ENCODE peak calls at places on chromosome 4, in seven cellular contexts. X is GM23248, Z is astrocyte, S is neural progenitor cell, O is hepatocyte, P is fibroblast of lung, B is HCT116. D is an unnamed sample. For H3K36me3, the result is how much of the 10 kb centered on the place peaks cover.

GRCh38 chr4:175935016-175935661 is 123.1 kb upstream of the GPM6A start:
- DNase-seq in X (no peak), O (peak), B (peak), S (no peak), Z (no peak), P (no peak), D (no peak)

GRCh38 chr4:114378306-114378903 is 220.2 kb upstream of the UGT8 start:
- DNase-seq in S (no peak), X (peak), B (no peak), P (peak), Z (peak), O (peak), D (no peak)

GRCh38 chr4:88028961-88029360 is 21.5 kb downstream of the PKD2 start:
- DNase-seq in P (no peak), O (no peak), Z (no peak), X (no peak), S (no peak), B (no peak), D (no peak)

GRCh38 chr4:118867311-118868067 is 21.2 kb upstream of the SYNPO2 start:
- DNase-seq in B (no peak), X (peak), O (no peak), S (no peak), P (peak), Z (no peak), D (no peak)

GRCh38 chr4:165331316-165331715 is 3.8 kb downstream of the MSMO1 start:
- DNase-seq in S (no peak), P (no peak), B (no peak), X (peak), Z (no peak), O (no peak), D (no peak)

GRCh38 chr4:108681321-108681809 is 31.0 kb downstream of the OSTC start:
- DNase-seq in O (no peak), B (no peak), S (no peak), P (no peak), Z (no peak), X (peak), D (no peak)

GRCh38 chr4:113893546-113893945 is 85.9 kb downstream of the ARSJ start:
- DNase-seq in P (peak), B (no peak), S (no peak), X (peak), Z (no peak), O (no peak), D (no peak)

GRCh38 chr4:153205757-153206156 is 1.5 kb downstream of the TRIM2 start:
- DNase-seq in S (peak), B (peak), Z (peak), P (no peak), O (peak), X (peak), D (no peak)

GRCh38 chr4:118761387-118762016 is 74.4 kb downstream of the SEC24D start:
- DNase-seq in S (no peak), X (no peak), B (no peak), Z (no peak), O (no peak), P (no peak), D (no peak)

GRCh38 chr4:173935622-173936405 is 347.7 kb downstream of the FBXO8 start:
- DNase-seq in Z (peak), X (peak), P (peak), B (no peak), O (no peak), S (no peak), D (no peak)

GRCh38 chr4:178329226-178329872 is 887.1 kb upstream of the AGA start:
- DNase-seq in P (peak), S (no peak), Z (no peak), O (no peak), B (no peak), X (no peak), D (no peak)

GRCh38 chr4:123856689-123857545 is 460.3 kb downstream of the SPRY1 start:
- DNase-seq in S (peak), P (peak), O (peak), Z (peak), B (no peak), X (peak), D (no peak)

GRCh38 chr4:164956766-164957643 is 20.5 kb downstream of the TRIM61 start:
- DNase-seq in X (peak), B (no peak), P (peak), S (peak), Z (peak), O (peak), D (peak)

GRCh38 chr4:37601527-37601926 is 84.6 kb downstream of the RELL1 start:
- DNase-seq in X (peak), S (no peak), Z (peak), B (no peak), P (peak), O (peak), D (no peak)

GRCh38 chr4:118989098-118990080 is 100.7 kb downstream of the SYNPO2 start:
- DNase-seq in B (no peak), O (no peak), X (peak), Z (peak), P (peak), S (no peak), D (peak)

GRCh38 chr4:112633477-112634235 is 3.1 kb downstream of the ZGRF1 start:
- DNase-seq in B (peak), Z (peak), X (peak), P (peak), S (peak), O (peak), D (no peak)

GRCh38 chr4:153465583-153465921 is 608 bp upstream of the TMEM131L start:
- DNase-seq in P (peak), S (peak), Z (no peak), B (peak), X (peak), O (peak), D (no peak)

GRCh38 chr4:119510750-119511149 is 117.9 kb downstream of the PDE5A start:
- DNase-seq in Z (peak), S (no peak), O (no peak), X (peak), P (peak), B (no peak), D (no peak)

GRCh38 chr4:89712141-89712540 is 124.8 kb downstream of the SNCA start:
- DNase-seq in S (no peak), X (peak), O (no peak), B (no peak), Z (peak), P (peak), D (no peak)

GRCh38 chr4:123652501-123652900 is 255.9 kb downstream of the SPRY1 start:
- DNase-seq in O (no peak), X (no peak), S (no peak), P (no peak), B (no peak), Z (no peak), D (no peak)

GRCh38 chr4:180571516-180571915 is 1671.7 kb upstream of the TENM3 start:
- DNase-seq in Z (no peak), S (no peak), B (no peak), P (no peak), X (no peak), O (no peak), D (no peak)
- H3K36me3 ChIP-seq in Z (under half), S (under half), B (under half), P (under half), X (under half), O (under half), D (under half)

DNA sequence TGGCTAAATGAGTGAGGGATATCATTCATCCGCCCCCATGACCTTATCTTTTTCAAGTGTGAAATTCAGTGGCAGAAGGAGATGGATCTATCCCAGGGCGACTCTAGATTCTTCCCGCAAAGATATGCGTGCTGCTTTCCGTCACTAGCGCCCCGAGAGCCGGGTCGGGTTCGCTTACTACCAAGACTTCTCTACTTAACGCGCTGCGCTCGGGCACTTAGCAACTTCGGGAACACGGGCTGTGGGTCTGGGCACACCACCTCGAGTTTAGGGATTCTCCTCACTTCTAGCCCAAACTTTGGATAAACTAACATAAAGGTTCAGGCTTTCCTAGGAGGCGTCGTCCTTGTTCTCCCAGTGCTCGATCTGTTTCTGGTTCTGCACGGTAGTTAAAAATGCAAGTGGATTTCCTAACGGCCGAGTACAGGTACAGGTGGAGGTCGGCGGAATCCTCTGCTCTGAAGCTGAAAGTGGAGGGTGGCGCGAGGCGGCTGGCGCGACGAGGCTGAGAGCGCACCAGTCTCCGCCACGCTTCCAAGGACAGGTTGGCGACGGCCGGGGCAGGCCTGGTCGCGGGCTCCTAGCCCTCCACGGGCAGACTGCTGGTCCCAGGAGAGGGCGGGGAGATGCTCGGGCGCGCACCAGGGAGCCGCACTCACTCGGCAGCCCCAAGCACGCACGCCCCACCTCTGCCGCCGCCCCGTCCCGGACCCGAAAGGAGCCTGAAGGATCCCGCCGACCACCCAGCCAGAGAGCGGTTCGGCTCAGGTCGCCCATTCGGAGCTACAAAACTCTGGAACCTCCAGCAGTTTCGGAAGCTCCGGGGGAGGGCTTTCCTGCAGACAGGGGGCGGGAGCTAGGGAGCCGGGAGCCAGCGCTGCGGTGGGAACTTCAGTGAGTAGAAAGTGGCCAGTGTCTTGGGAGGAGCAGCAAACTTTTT is 100.8 kb upstream of the TENM3 start:
- DNase-seq in X (peak), Z (peak), P (peak), S (peak), B (no peak), O (peak), D (no peak)
- TF ChIP-seq EZH2 in X (no peak), Z (no peak), P (no peak), S (peak), B (no peak), O (peak), D (no peak)

GRCh38 chr4:39518484-39518883 is 8.8 kb downstream of the UGDH start:
- DNase-seq in P (no peak), B (no peak), X (no peak), Z (no peak), O (no peak), S (no peak), D (no peak)
- H3K36me3 ChIP-seq in P (under half), B (under half), X (half or more), Z (under half), O (under half), S (under half), D (under half)

GRCh38 chr4:54658321-54659093 is 750 bp downstream of the KIT start:
- DNase-seq in P (peak), Z (peak), B (peak), X (peak), O (peak), S (peak), D (no peak)
- TF ChIP-seq EZH2 in P (no peak), Z (no peak), B (no peak), X (no peak), O (no peak), S (peak), D (peak)

GRCh38 chr4:766559-767283 is 59.2 kb downstream of the CPLX1 start:
- DNase-seq in O (no peak), Z (no peak), B (no peak), S (no peak), X (no peak), P (no peak), D (no peak)
- H3K36me3 ChIP-seq in O (under half), Z (under half), B (under half), S (under half), X (under half), P (under half), D (under half)

GRCh38 chr4:1171306-1172227 is 816 bp downstream of the SPON2 start:
- DNase-seq in P (no peak), B (no peak), O (no peak), S (peak), Z (no peak), X (peak), D (no peak)
- TF ChIP-seq EZH2 in P (no peak), B (no peak), O (peak), S (peak), Z (peak), X (peak), D (peak)

GRCh38 chr4:15598644-15599043 is 56.5 kb downstream of the FBXL5 start:
- DNase-seq in Z (peak), S (no peak), O (no peak), B (no peak), X (peak), P (peak), D (no peak)
- H3K36me3 ChIP-seq in Z (under half), S (under half), O (under half), B (under half), X (under half), P (under half), D (under half)

DNA sequence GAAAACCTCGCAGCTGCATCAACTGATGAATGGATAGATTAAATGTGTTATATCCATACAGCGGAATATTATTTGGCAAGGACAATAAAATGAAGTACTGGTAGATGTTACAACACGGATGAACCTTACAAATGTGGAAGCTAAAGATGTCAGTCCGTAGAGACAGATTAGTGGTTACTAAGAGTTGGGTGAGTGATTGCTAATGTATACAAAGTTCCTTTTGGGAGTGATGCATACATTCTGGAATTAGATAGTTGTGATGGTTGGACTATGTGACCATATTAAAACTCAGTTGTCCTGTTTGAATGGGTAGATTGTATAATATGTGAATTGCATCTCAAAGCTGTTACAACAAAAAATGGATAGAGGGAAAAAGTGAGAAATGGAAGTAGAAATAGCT is 2.8 kb downstream of the FIP1L1 start:
- DNase-seq in S (no peak), P (no peak), Z (no peak), X (peak), O (no peak), B (no peak), D (no peak)
- TF ChIP-seq EZH2 in S (no peak), P (no peak), Z (no peak), X (no peak), O (no peak), B (no peak), D (no peak)

GRCh38 chr4:83062748-83063147 is 27.8 kb downstream of the COPS4 start:
- DNase-seq in B (no peak), X (no peak), O (no peak), S (no peak), P (no peak), Z (no peak), D (no peak)
- H3K36me3 ChIP-seq in B (under half), X (under half), O (under half), S (under half), P (under half), Z (under half), D (under half)

GRCh38 chr4:182144621-182145359 is 98.4 kb upstream of the TENM3 start:
- DNase-seq in S (peak), O (peak), Z (no peak), P (peak), X (peak), B (no peak), D (no peak)

GRCh38 chr4:182141623-182142022 is 101.6 kb upstream of the TENM3 start:
- DNase-seq in S (no peak), O (no peak), X (no peak), B (no peak), Z (no peak), P (peak), D (no peak)

GRCh38 chr4:182145360-182145905 is 97.8 kb upstream of the TENM3 start:
- DNase-seq in X (peak), Z (peak), B (no peak), S (peak), P (peak), O (peak), D (no peak)

GRCh38 chr4:182143086-182143821 is 99.9 kb upstream of the TENM3 start:
- DNase-seq in P (peak), B (no peak), Z (peak), X (peak), S (peak), O (peak), D (no peak)

GRCh38 chr4:182143822-182144620 is 99.2 kb upstream of the TENM3 start:
- DNase-seq in P (peak), O (peak), S (peak), Z (peak), B (no peak), X (peak), D (no peak)
- TF ChIP-seq EZH2 in P (peak), O (peak), S (no peak), Z (no peak), B (no peak), X (peak), D (no peak)